ENCODE peak calls at places on chromosomes 4 and X, in seven cellular contexts. One of them, this sample, is unnamed.
A peak's percentile ranks its signal among the peaks of the same experiment; 100 is the strongest.

GRCh38 chr4:82988323-82988832 is 22.2 kb downstream of the LIN54 start:
- DNase-seq in transverse colon: no peak
- DNase-seq in cardiac fibroblast: peak; percentile 76
- DNase-seq in HFF-Myc: peak; percentile 84
- DNase-seq in Caco-2: no peak
- DNase-seq in mucosa of descending colon: no peak
- DNase-seq in H7: no peak
- DNase-seq in this sample: no peak

GRCh38 chrX:118637997-118638396 is 89.4 kb upstream of the IL13RA1 start:
- DNase-seq in transverse colon: no peak
- DNase-seq in cardiac fibroblast: peak; percentile 15
- DNase-seq in HFF-Myc: no peak
- DNase-seq in Caco-2: no peak
- DNase-seq in mucosa of descending colon: no peak
- DNase-seq in H7: no peak
- DNase-seq in this sample: no peak

GRCh38 chr4:81913427-81913878 is 441.7 kb upstream of the RASGEF1B start:
- DNase-seq in transverse colon: peak; percentile 51
- DNase-seq in cardiac fibroblast: peak; percentile 16
- DNase-seq in HFF-Myc: peak; percentile 16
- DNase-seq in Caco-2: peak; percentile 57
- DNase-seq in mucosa of descending colon: peak; percentile 66
- DNase-seq in H7: peak; percentile 67
- DNase-seq in this sample: peak; percentile 49

GRCh38 chrX:72018277-72019112 is 107.8 kb downstream of the NHSL2 start:
- DNase-seq in transverse colon: peak; percentile 84
- DNase-seq in cardiac fibroblast: peak; percentile 86
- DNase-seq in HFF-Myc: no peak
- DNase-seq in Caco-2: peak; percentile 85
- DNase-seq in mucosa of descending colon: peak; percentile 78
- DNase-seq in H7: peak; percentile 93
- DNase-seq in this sample: peak; percentile 89

GRCh38 chr4:3480528-3481112 is 17.5 kb downstream of the DOK7 start:
- DNase-seq in transverse colon: peak; percentile 76
- DNase-seq in cardiac fibroblast: peak; percentile 76
- DNase-seq in HFF-Myc: peak; percentile 27
- DNase-seq in Caco-2: peak; percentile 91
- DNase-seq in mucosa of descending colon: peak; percentile 85
- DNase-seq in H7: peak; percentile 97
- DNase-seq in this sample: peak; percentile 73

GRCh38 chr4:76305971-76306881 is at the start of gene STBD1:
- DNase-seq in transverse colon: peak; percentile 89
- DNase-seq in cardiac fibroblast: peak; percentile 67
- DNase-seq in HFF-Myc: no peak
- DNase-seq in Caco-2: peak; percentile 88
- DNase-seq in mucosa of descending colon: peak; percentile 92
- DNase-seq in H7: peak; percentile 93
- DNase-seq in this sample: peak; percentile 88

GRCh38 chrX:1163231-1163630 is 49.2 kb downstream of the CRLF2 start:
- DNase-seq in transverse colon: no peak
- DNase-seq in cardiac fibroblast: no peak
- DNase-seq in HFF-Myc: no peak
- DNase-seq in Caco-2: no peak
- DNase-seq in mucosa of descending colon: no peak
- DNase-seq in H7: no peak
- DNase-seq in this sample: no peak

GRCh38 chrX:41589634-41590270 is 99.0 kb upstream of the GPR34 start:
- DNase-seq in transverse colon: no peak
- DNase-seq in cardiac fibroblast: peak; percentile 19
- DNase-seq in HFF-Myc: no peak
- DNase-seq in Caco-2: peak; percentile 18
- DNase-seq in mucosa of descending colon: no peak
- DNase-seq in H7: no peak
- DNase-seq in this sample: no peak

GRCh38 chr4:144705861-144706590 is 60.1 kb downstream of the HHIP start:
- DNase-seq in transverse colon: no peak
- DNase-seq in cardiac fibroblast: no peak
- DNase-seq in HFF-Myc: no peak
- DNase-seq in Caco-2: no peak
- DNase-seq in mucosa of descending colon: no peak
- DNase-seq in H7: no peak
- DNase-seq in this sample: no peak

GRCh38 chrX:38704146-38704882 is 96.9 kb upstream of the MID1IP1 start:
- DNase-seq in transverse colon: no peak
- DNase-seq in cardiac fibroblast: no peak
- DNase-seq in HFF-Myc: no peak
- DNase-seq in Caco-2: no peak
- DNase-seq in mucosa of descending colon: no peak
- DNase-seq in H7: no peak
- DNase-seq in this sample: no peak

GRCh38 chr4:68021185-68021584 is 57.9 kb upstream of the TMPRSS11A start:
- DNase-seq in transverse colon: no peak
- DNase-seq in cardiac fibroblast: peak; percentile 2
- DNase-seq in HFF-Myc: no peak
- DNase-seq in Caco-2: no peak
- DNase-seq in mucosa of descending colon: no peak
- DNase-seq in H7: no peak
- DNase-seq in this sample: no peak

GRCh38 chrX:29653721-29654120 is 561.6 kb upstream of the MAGEB2 start:
- DNase-seq in transverse colon: no peak
- DNase-seq in cardiac fibroblast: no peak
- DNase-seq in HFF-Myc: no peak
- DNase-seq in Caco-2: no peak
- DNase-seq in mucosa of descending colon: no peak
- DNase-seq in H7: no peak
- DNase-seq in this sample: no peak

GRCh38 chr4:128776794-128777216 is 32.7 kb upstream of the JADE1 start:
- DNase-seq in transverse colon: peak; percentile 50
- DNase-seq in cardiac fibroblast: peak; percentile 93
- DNase-seq in HFF-Myc: peak; percentile 35
- DNase-seq in Caco-2: peak; percentile 15
- DNase-seq in mucosa of descending colon: peak; percentile 51
- DNase-seq in H7: no peak
- DNase-seq in this sample: peak; percentile 35

GRCh38 chr4:114785570-114785969 is 187.0 kb downstream of the UGT8 start:
- DNase-seq in transverse colon: no peak
- DNase-seq in cardiac fibroblast: no peak
- DNase-seq in HFF-Myc: no peak
- DNase-seq in Caco-2: no peak
- DNase-seq in mucosa of descending colon: no peak
- DNase-seq in H7: no peak
- DNase-seq in this sample: no peak

GRCh38 chr4:73533515-73534422 is 52.2 kb downstream of the AFM start:
- DNase-seq in transverse colon: peak; percentile 11
- DNase-seq in cardiac fibroblast: no peak
- DNase-seq in HFF-Myc: no peak
- DNase-seq in Caco-2: no peak
- DNase-seq in mucosa of descending colon: peak; percentile 29
- DNase-seq in H7: no peak
- DNase-seq in this sample: no peak

GRCh38 chr4:7021355-7021754 is 21.8 kb upstream of the TADA2B start:
- DNase-seq in transverse colon: no peak
- DNase-seq in cardiac fibroblast: no peak
- DNase-seq in HFF-Myc: no peak
- DNase-seq in Caco-2: no peak
- DNase-seq in mucosa of descending colon: no peak
- DNase-seq in H7: no peak
- DNase-seq in this sample: no peak

GRCh38 chr4:150827226-150827625 is 187.9 kb downstream of the LRBA start:
- DNase-seq in transverse colon: no peak
- DNase-seq in cardiac fibroblast: no peak
- DNase-seq in HFF-Myc: no peak
- DNase-seq in Caco-2: no peak
- DNase-seq in mucosa of descending colon: no peak
- DNase-seq in H7: no peak
- DNase-seq in this sample: no peak